ENCODE peak calls at places on chromosome 13, in nine cellular contexts. X, R, M, U, A, I, H, D and J are unnamed samples.

GRCh38 chr13:18949970-18950369 is 231.7 kb downstream of the TUBA3C start:
- DNase-seq in D (no peak), R (no peak), A (no peak), X (no peak), U (no peak), I (no peak), H (no peak), M (no peak), J (no peak)

GRCh38 chr13:105817498-105817897 is 718.0 kb downstream of the EFNB2 start:
- DNase-seq in M (no peak), D (no peak), U (no peak), R (no peak), X (no peak), A (no peak), H (no peak), I (no peak), J (no peak)

GRCh38 chr13:96089749-96090239 is at the start of gene HS6ST3:
- DNase-seq in U (no peak), R (peak), D (peak), M (peak), A (no peak), H (no peak), X (peak), I (peak), J (peak)

GRCh38 chr13:35526577-35526976 is 50.1 kb upstream of the MAB21L1 start:
- DNase-seq in D (no peak), U (no peak), I (no peak), H (no peak), R (no peak), M (no peak), X (no peak), A (no peak), J (no peak)

GRCh38 chr13:26050568-26051230 is 1.1 kb downstream of the SHISA2 start:
- DNase-seq in R (no peak), I (peak), H (peak), A (no peak), D (no peak), U (no peak), X (no peak), M (no peak), J (peak)

GRCh38 chr13:34749046-34749445 is 193.0 kb upstream of the NBEA start:
- DNase-seq in R (no peak), D (no peak), I (no peak), X (no peak), H (no peak), M (no peak), A (no peak), U (no peak), J (no peak)

GRCh38 chr13:97344250-97345175 is 89.5 kb upstream of the RAP2A start:
- DNase-seq in I (peak), H (peak), A (peak), M (no peak), D (peak), R (no peak), U (peak), X (peak), J (peak)

GRCh38 chr13:47546265-47546962 is 454.7 kb downstream of the SUCLA2 start:
- DNase-seq in I (no peak), M (no peak), A (no peak), R (no peak), U (no peak), D (no peak), X (no peak), H (no peak), J (no peak)

GRCh38 chr13:86830046-86830445 is 841.1 kb upstream of the SLITRK5 start:
- DNase-seq in X (no peak), U (no peak), H (no peak), M (no peak), R (no peak), I (no peak), A (no peak), D (no peak), J (no peak)

GRCh38 chr13:50208826-50209335 is 193.6 kb downstream of the KCNRG start:
- DNase-seq in A (peak), X (peak), U (peak), I (peak), H (peak), R (peak), M (no peak), D (peak), J (peak)

GRCh38 chr13:68190826-68191225 is 960.7 kb upstream of the PCDH9 start:
- DNase-seq in M (no peak), I (no peak), D (no peak), X (no peak), H (no peak), A (peak), R (no peak), U (no peak), J (no peak)

GRCh38 chr13:73411067-73411809 is 352.4 kb downstream of the KLF5 start:
- DNase-seq in U (no peak), M (no peak), R (no peak), I (no peak), D (no peak), A (no peak), H (no peak), X (no peak), J (no peak)

GRCh38 chr13:109785141-109785891 is 1.1 kb downstream of the IRS2 start:
- DNase-seq in M (no peak), R (peak), H (peak), D (peak), A (peak), U (no peak), X (peak), I (peak), J (peak)

GRCh38 chr13:57627663-57628062 is 3.9 kb upstream of the PCDH17 start:
- DNase-seq in R (no peak), M (no peak), X (no peak), D (no peak), H (no peak), I (no peak), U (no peak), A (peak), J (peak)

GRCh38 chr13:48891586-48891985 is 84.1 kb upstream of the FNDC3A start:
- DNase-seq in A (no peak), H (no peak), D (peak), U (no peak), R (no peak), X (no peak), M (no peak), I (no peak), J (peak)

GRCh38 chr13:113408562-113408961 is 44.6 kb upstream of the GRTP1 start:
- DNase-seq in D (no peak), X (no peak), H (no peak), U (no peak), M (no peak), A (no peak), R (no peak), I (no peak), J (no peak)

GRCh38 chr13:44578064-44578394 is 1.9 kb upstream of the TSC22D1 start:
- DNase-seq in D (no peak), U (peak), M (no peak), R (no peak), X (no peak), H (peak), I (peak), A (no peak), J (no peak)

GRCh38 chr13:89514534-89515312 is 1832.8 kb upstream of the MIR17HG start:
- DNase-seq in A (no peak), M (no peak), U (no peak), X (no peak), H (peak), R (no peak), D (peak), I (no peak), J (peak)

GRCh38 chr13:44147222-44147621 is 226.4 kb upstream of the SERP2 start:
- DNase-seq in I (no peak), D (no peak), R (no peak), M (no peak), A (no peak), X (no peak), H (no peak), U (no peak), J (no peak)

DNA sequence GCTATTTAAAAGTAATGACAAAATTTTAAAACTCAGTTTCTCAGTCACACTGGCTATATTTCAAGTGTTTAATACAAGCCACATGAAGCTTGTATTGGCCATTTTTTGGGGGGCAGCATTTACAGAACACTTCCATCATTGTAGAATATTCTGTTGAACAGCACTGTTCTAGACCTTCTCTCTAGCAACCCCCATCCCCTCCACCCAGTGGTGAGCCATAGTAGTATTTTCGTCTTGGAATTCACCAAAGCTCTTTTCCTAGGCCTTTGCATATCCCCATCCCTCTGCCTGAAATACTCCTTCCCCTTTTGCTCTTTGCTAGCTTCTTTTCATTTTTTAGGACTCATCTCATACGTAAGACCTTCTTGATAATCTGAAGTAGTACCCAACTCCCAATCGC is 99.5 kb downstream of the ZC3H13 start:
- DNase-seq in U (no peak), M (no peak), D (no peak), I (no peak), H (no peak), A (no peak), R (no peak), X (no peak), J (no peak)
- TF ChIP-seq POLR2A in U (no peak), M (no peak), D (no peak), I (no peak), H (no peak), A (no peak), R (no peak), X (no peak), J (no peak)

GRCh38 chr13:42277618-42278276 is 5.8 kb downstream of the AKAP11 start:
- DNase-seq in X (no peak), D (no peak), U (no peak), M (no peak), R (no peak), I (no peak), A (no peak), H (no peak), J (no peak)
- TF ChIP-seq POLR2A in X (no peak), D (no peak), U (no peak), M (no peak), R (no peak), I (no peak), A (no peak), H (no peak), J (no peak)

DNA sequence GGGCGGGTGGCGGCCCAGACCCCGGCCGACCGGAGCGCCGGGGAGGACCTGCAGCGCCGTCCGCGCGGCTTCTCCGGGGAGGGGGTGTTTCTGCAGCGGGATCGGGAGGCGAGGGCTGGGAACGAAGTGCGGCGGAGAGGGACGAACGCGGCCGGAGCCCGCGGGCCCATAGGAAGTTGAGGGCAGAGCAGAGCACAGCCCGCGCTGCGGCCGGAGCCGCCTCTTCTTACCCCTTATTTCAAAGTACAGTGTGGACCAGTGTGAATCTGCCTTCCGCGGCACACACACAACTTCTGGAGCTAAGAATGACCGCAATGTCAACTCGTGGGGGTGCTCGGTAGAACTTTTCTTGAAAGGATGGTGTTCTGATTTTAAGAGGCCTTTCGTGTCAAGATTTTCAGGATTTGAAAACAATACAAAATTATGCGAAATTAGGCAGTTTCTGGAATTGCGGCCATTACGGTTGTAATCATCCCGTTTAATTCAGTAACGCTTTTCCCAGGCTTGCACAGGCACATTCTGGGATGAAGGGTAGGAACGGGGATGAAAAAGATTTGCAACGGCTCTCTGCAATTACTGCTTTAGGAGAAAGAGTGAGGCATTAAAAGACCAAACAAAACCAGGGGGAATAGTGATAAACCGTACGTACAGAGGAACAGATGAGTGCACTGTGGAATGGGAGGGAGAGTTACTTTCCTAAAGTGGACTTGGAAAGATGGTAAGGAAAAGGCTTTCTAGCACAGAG is 845 bp downstream of the TDRD3 start:
- DNase-seq in D (peak), H (peak), U (peak), X (peak), M (peak), R (peak), I (peak), A (peak), J (peak)
- TF ChIP-seq POLR2A in D (peak), H (no peak), U (no peak), X (no peak), M (peak), R (no peak), I (no peak), A (peak), J (peak)

DNA sequence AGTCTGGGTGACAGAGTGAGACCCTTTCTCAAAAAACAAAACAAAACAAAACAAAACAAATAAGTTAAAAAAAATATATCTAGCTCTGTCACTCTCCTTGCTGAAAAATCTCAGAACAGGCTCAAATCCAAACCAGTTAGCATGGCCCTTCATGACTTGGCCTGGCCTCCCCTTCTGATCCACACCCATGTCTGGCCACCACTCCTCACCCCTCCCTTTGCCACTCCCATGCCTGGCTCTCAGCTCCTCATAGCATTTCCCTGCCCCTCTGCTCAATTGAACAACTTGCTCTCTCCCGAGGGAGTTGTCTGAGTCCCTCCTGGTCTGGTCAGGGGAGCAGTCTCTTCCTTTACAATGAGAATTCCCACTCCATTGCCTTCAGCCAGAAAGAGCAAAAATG is 4.0 kb upstream of the GSX1 start:
- DNase-seq in U (no peak), X (no peak), M (no peak), R (no peak), I (no peak), H (no peak), A (no peak), D (no peak), J (no peak)
- TF ChIP-seq POLR2A in U (no peak), X (no peak), M (no peak), R (no peak), I (no peak), H (no peak), A (no peak), D (no peak), J (no peak)

GRCh38 chr13:75302031-75302430 is 179.9 kb downstream of the TBC1D4 start:
- DNase-seq in U (no peak), D (no peak), I (no peak), X (no peak), M (no peak), R (no peak), A (no peak), H (no peak), J (no peak)

GRCh38 chr13:75299206-75299605 is 182.8 kb downstream of the TBC1D4 start:
- DNase-seq in U (no peak), D (no peak), M (no peak), H (no peak), I (no peak), A (no peak), X (no peak), R (no peak), J (no peak)

GRCh38 chr13:75299913-75300862 is 181.8 kb downstream of the TBC1D4 start:
- DNase-seq in D (no peak), M (no peak), X (no peak), R (no peak), A (no peak), U (no peak), H (no peak), I (no peak), J (no peak)

GRCh38 chr13:75294110-75294509 is 187.9 kb downstream of the TBC1D4 start:
- DNase-seq in I (no peak), H (no peak), U (no peak), D (no peak), M (no peak), X (no peak), R (no peak), A (no peak), J (peak)

DNA sequence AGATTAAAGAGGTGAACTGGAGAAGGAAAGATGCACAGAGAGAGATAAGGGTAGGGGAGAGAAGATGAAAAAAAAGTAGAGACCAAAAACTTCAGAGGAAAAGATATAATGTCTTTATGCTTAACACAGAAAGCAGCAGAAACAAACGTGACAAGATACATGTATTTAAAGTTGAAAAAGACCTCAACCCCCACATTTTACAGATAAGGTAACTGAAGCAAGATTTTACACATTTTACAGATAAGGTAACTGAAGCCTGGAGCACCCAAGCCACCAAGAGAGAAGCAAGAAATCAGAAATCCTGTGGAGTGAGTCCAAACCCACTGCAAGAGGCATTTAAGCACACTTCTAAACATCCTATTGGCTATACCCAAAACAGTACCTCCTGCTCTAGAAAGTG is 185.3 kb downstream of the TBC1D4 start:
- DNase-seq in D (no peak), I (no peak), U (no peak), H (no peak), A (no peak), X (no peak), R (no peak), M (no peak), J (no peak)
- TF ChIP-seq POLR2A in D (no peak), I (no peak), U (no peak), H (no peak), A (no peak), X (no peak), R (no peak), M (no peak), J (no peak)

GRCh38 chr13:33676045-33676699 is 141.8 kb upstream of the RFC3 start:
- DNase-seq in R (no peak), X (no peak), M (no peak), H (no peak), U (no peak), D (peak), I (peak), A (no peak), J (peak)
- TF ChIP-seq POLR2A in R (no peak), X (no peak), M (no peak), H (no peak), U (no peak), D (peak), I (no peak), A (no peak), J (no peak)

GRCh38 chr13:99498304-99499161 is 2.7 kb upstream of the TM9SF2 start:
- DNase-seq in U (peak), A (peak), H (peak), M (peak), R (peak), D (peak), X (peak), I (peak), J (peak)
- TF ChIP-seq POLR2A in U (peak), A (peak), H (peak), M (peak), R (no peak), D (peak), X (peak), I (no peak), J (peak)

GRCh38 chr13:51244637-51245405 is 22.6 kb downstream of the FAM124A start:
- DNase-seq in A (no peak), U (no peak), X (no peak), I (no peak), D (no peak), H (no peak), M (no peak), R (no peak), J (no peak)
- TF ChIP-seq POLR2A in A (no peak), U (no peak), X (no peak), I (no peak), D (no peak), H (no peak), M (no peak), R (no peak), J (no peak)

GRCh38 chr13:53028637-53029121 is at the start of gene OLFM4:
- DNase-seq in U (no peak), H (no peak), M (no peak), X (no peak), A (no peak), D (peak), I (no peak), R (no peak), J (no peak)
- TF ChIP-seq POLR2A in U (no peak), H (no peak), M (no peak), X (no peak), A (no peak), D (peak), I (no peak), R (no peak), J (no peak)

GRCh38 chr13:75549262-75550158 is at the start of gene UCHL3:
- DNase-seq in A (peak), I (peak), X (peak), U (peak), M (peak), R (peak), D (peak), H (peak), J (peak)
- TF ChIP-seq POLR2A in A (peak), I (no peak), X (no peak), U (peak), M (peak), R (no peak), D (peak), H (peak), J (peak)